ENCODE peak calls at places on chromosomes 2 and 18, in five cellular contexts. E is PC-9, B is tibial nerve, P is dorsolateral prefrontal cortex, H is GM23338. Q is an unnamed sample.

GRCh38 chr2:64273524-64274398 is 129.5 kb upstream of the PELI1 start:
- DNase-seq in E (peak), B (no peak), P (no peak), H (no peak), Q (peak)

GRCh38 chr18:2982452-2983172 is 30.3 kb downstream of the LPIN2 start:
- DNase-seq in E (no peak), B (no peak), P (no peak), H (peak), Q (no peak)

GRCh38 chr2:138846216-138846821 is 66.1 kb upstream of the NXPH2 start:
- DNase-seq in E (no peak), B (no peak), P (no peak), H (peak), Q (no peak)

GRCh38 chr2:224927671-224928173 is 114.5 kb downstream of the DOCK10 start:
- DNase-seq in E (no peak), B (no peak), P (no peak), H (no peak), Q (no peak)

GRCh38 chr2:96952016-96952750 is 34.2 kb downstream of the FAM178B start:
- DNase-seq in E (no peak), B (no peak), P (no peak), H (no peak), Q (no peak)

GRCh38 chr2:215372968-215373649 is 61.2 kb downstream of the ATIC start:
- DNase-seq in E (no peak), B (no peak), P (no peak), H (no peak), Q (no peak)

GRCh38 chr2:69779258-69779989 is 37.5 kb downstream of the ANXA4 start:
- DNase-seq in E (peak), B (no peak), P (no peak), H (no peak), Q (no peak)

GRCh38 chr2:207993141-207993763 is 32.1 kb downstream of the PLEKHM3 start:
- DNase-seq in E (peak), B (no peak), P (no peak), H (no peak), Q (no peak)

GRCh38 chr2:86632672-86633071 is 9.0 kb upstream of the RNF103 start:
- DNase-seq in E (no peak), B (no peak), P (no peak), H (no peak), Q (no peak)

GRCh38 chr2:164621761-164622105 is 451 bp upstream of the GRB14 start:
- DNase-seq in E (no peak), B (no peak), P (no peak), H (peak), Q (no peak)

GRCh38 chr2:10236571-10237391 is 65.9 kb upstream of the HPCAL1 start:
- DNase-seq in E (no peak), B (no peak), P (no peak), H (no peak), Q (peak)

GRCh38 chr2:190943706-190944105 is 63.1 kb downstream of the GLS start:
- DNase-seq in E (no peak), B (no peak), P (no peak), H (no peak), Q (no peak)

GRCh38 chr18:42157878-42158277 is 202.8 kb downstream of the PIK3C3 start:
- DNase-seq in E (no peak), B (no peak), P (peak), H (no peak), Q (no peak)

GRCh38 chr18:51275712-51276473 is 78.4 kb upstream of the MEX3C start:
- DNase-seq in E (no peak), B (no peak), P (no peak), H (no peak), Q (no peak)

GRCh38 chr18:44134447-44134846 is 546.2 kb upstream of the SETBP1 start:
- DNase-seq in E (no peak), B (no peak), P (no peak), H (peak), Q (no peak)

GRCh38 chr2:160432633-160433032 is 61.0 kb downstream of the RBMS1 start:
- DNase-seq in E (peak), B (no peak), P (no peak), H (peak), Q (no peak)

GRCh38 chr2:123512547-123512946 is 512.5 kb upstream of the CNTNAP5 start:
- DNase-seq in E (peak), B (no peak), P (no peak), H (no peak), Q (no peak)

GRCh38 chr2:224650815-224651439 is 65.2 kb downstream of the CCDC195 start:
- DNase-seq in E (peak), B (no peak), P (no peak), H (peak), Q (no peak)

GRCh38 chr2:217434183-217434620 is 568.6 kb downstream of the TNS1 start:
- DNase-seq in E (peak), B (peak), P (peak), H (peak), Q (peak)

GRCh38 chr2:51723716-51724115 is 691.8 kb upstream of the NRXN1 start:
- DNase-seq in E (no peak), B (no peak), P (no peak), H (no peak), Q (no peak)

GRCh38 chr2:7951490-7951889 is 730.4 kb upstream of the ID2 start:
- DNase-seq in E (no peak), B (no peak), P (no peak), H (no peak), Q (no peak)

GRCh38 chr18:79429381-79429780 is 33.7 kb downstream of the NFATC1 start:
- DNase-seq in E (no peak), B (no peak), P (no peak), H (no peak), Q (no peak)

GRCh38 chr2:226727251-226727650 is 72.4 kb downstream of the IRS1 start:
- DNase-seq in E (no peak), B (no peak), P (no peak), H (no peak), Q (no peak)

GRCh38 chr2:71070294-71071025 is 2.0 kb downstream of the NAGK start:
- DNase-seq in E (no peak), B (no peak), P (no peak), H (peak), Q (no peak)

GRCh38 chr2:139949242-139949972 is 1169.2 kb upstream of the NXPH2 start:
- DNase-seq in E (no peak), B (no peak), P (no peak), H (no peak), Q (no peak)

GRCh38 chr18:55351220-55351619 is 236.8 kb downstream of the TCF4 start:
- DNase-seq in E (no peak), B (no peak), P (no peak), H (no peak), Q (no peak)
- TF ChIP-seq CTCF in E (no peak), B (no peak), P (no peak), H (no peak), Q (no peak)

DNA sequence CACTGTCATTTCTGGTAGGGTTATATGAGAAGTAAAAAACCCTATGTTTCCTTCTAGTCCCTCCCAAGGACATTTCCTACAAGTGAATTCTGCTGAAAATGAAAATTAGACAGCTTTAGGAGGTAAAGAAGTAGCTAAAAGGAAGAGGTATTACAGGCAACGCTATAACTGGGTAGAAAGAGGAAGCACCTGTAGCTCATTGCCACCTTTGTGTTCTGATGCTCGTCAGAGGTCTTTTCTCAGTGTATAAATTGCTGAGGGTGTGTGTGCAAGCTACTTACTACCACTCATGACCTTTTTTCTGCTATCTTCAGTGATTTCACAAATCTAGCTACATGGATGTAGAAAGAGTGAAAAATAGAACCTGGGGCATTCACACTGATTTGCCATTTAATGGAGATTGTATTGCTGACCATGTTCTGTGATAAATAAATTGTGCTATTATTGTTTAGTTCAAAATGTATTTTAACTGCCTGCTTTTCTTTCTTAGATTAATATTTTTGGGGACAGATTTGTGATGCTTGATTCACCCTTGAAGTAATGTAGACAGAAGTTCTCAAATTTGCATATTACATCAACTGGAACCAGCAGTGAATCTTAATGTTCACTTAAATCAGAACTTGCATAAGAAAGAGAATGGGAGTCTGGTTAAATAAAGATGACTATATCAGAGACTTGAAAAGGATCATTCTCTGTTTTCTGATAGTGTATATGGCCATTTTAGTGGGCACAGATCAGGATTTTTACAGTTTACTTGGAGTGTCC is 1.6 kb downstream of the DNAJC10 start:
- DNase-seq in E (no peak), B (no peak), P (no peak), H (no peak), Q (no peak)
- H3K4me3 ChIP-seq in E (peak), B (no peak), P (no peak), H (peak), Q (no peak)

GRCh38 chr18:65288908-65289307 is 461.9 kb upstream of the CDH7 start:
- DNase-seq in E (no peak), B (no peak), P (no peak), H (no peak), Q (no peak)
- TF ChIP-seq CTCF in E (no peak), B (no peak), P (no peak), H (no peak), Q (no peak)

GRCh38 chr2:206431439-206431838 is 11.9 kb upstream of the ADAM23 start:
- DNase-seq in E (no peak), B (no peak), P (no peak), H (no peak), Q (no peak)
- H3K4me3 ChIP-seq in E (no peak), B (no peak), P (no peak), H (no peak), Q (no peak)

Q was measured in breast epithelium.